ENCODE peak calls at places on chromosomes 13 and 19, in five cellular contexts. One of them, this sample, is unnamed.

GRCh38 chr13:109517516-109517915 is 268.9 kb downstream of the IRS2 start:
- DNase-seq in pancreas: no peak
- DNase-seq in left lung: no peak
- DNase-seq in foreskin fibroblast: peak
- DNase-seq in IMR-90: no peak
- DNase-seq in this sample: no peak

GRCh38 chr13:66530686-66531085 is 699.5 kb downstream of the PCDH9 start:
- DNase-seq in pancreas: no peak
- DNase-seq in left lung: no peak
- DNase-seq in foreskin fibroblast: no peak
- DNase-seq in IMR-90: no peak
- DNase-seq in this sample: no peak

GRCh38 chr13:42312817-42313431 is 41.0 kb downstream of the AKAP11 start:
- DNase-seq in pancreas: no peak
- DNase-seq in left lung: no peak
- DNase-seq in foreskin fibroblast: no peak
- DNase-seq in IMR-90: no peak
- DNase-seq in this sample: no peak

GRCh38 chr19:12792853-12793289 is 1.6 kb downstream of the JUNB start:
- DNase-seq in pancreas: no peak
- DNase-seq in left lung: no peak
- DNase-seq in foreskin fibroblast: no peak
- DNase-seq in IMR-90: no peak
- DNase-seq in this sample: no peak

GRCh38 chr13:95140502-95140901 is 160.7 kb downstream of the ABCC4 start:
- DNase-seq in pancreas: no peak
- DNase-seq in left lung: no peak
- DNase-seq in foreskin fibroblast: no peak
- DNase-seq in IMR-90: no peak
- DNase-seq in this sample: no peak

GRCh38 chr13:67075239-67075638 is 154.9 kb downstream of the PCDH9 start:
- DNase-seq in pancreas: no peak
- DNase-seq in left lung: no peak
- DNase-seq in foreskin fibroblast: peak
- DNase-seq in IMR-90: peak
- DNase-seq in this sample: no peak

GRCh38 chr13:36244990-36245389 is 30.6 kb upstream of the SOHLH2 start:
- DNase-seq in pancreas: no peak
- DNase-seq in left lung: no peak
- DNase-seq in foreskin fibroblast: no peak
- DNase-seq in IMR-90: no peak
- DNase-seq in this sample: no peak

GRCh38 chr13:30607908-30608307 is 9.8 kb upstream of the USPL1 start:
- DNase-seq in pancreas: no peak
- DNase-seq in left lung: no peak
- DNase-seq in foreskin fibroblast: no peak
- DNase-seq in IMR-90: no peak
- DNase-seq in this sample: no peak

GRCh38 chr13:100197591-100198365 is 108.9 kb downstream of the PCCA start:
- DNase-seq in pancreas: peak
- DNase-seq in left lung: no peak
- DNase-seq in foreskin fibroblast: no peak
- DNase-seq in IMR-90: no peak
- DNase-seq in this sample: no peak

GRCh38 chr19:40191836-40192646 is 815 bp downstream of the MAP3K10 start:
- DNase-seq in pancreas: no peak
- DNase-seq in left lung: peak
- DNase-seq in foreskin fibroblast: peak
- DNase-seq in IMR-90: peak
- DNase-seq in this sample: no peak

GRCh38 chr13:92221916-92222315 is 823.5 kb downstream of the GPC5 start:
- DNase-seq in pancreas: no peak
- DNase-seq in left lung: no peak
- DNase-seq in foreskin fibroblast: no peak
- DNase-seq in IMR-90: no peak
- DNase-seq in this sample: no peak

GRCh38 chr13:52664269-52664668 is 11.6 kb downstream of the SUGT1 start:
- DNase-seq in pancreas: no peak
- DNase-seq in left lung: no peak
- DNase-seq in foreskin fibroblast: no peak
- DNase-seq in IMR-90: no peak
- DNase-seq in this sample: no peak

GRCh38 chr13:52669677-52670076 is 17.0 kb downstream of the SUGT1 start:
- DNase-seq in pancreas: no peak
- DNase-seq in left lung: no peak
- DNase-seq in foreskin fibroblast: no peak
- DNase-seq in IMR-90: no peak
- DNase-seq in this sample: no peak

GRCh38 chr13:52670726-52671125 is 18.1 kb downstream of the SUGT1 start:
- DNase-seq in pancreas: no peak
- DNase-seq in left lung: no peak
- DNase-seq in foreskin fibroblast: no peak
- DNase-seq in IMR-90: no peak
- DNase-seq in this sample: no peak

GRCh38 chr13:52659340-52659739 is 6.7 kb downstream of the SUGT1 start:
- DNase-seq in pancreas: no peak
- DNase-seq in left lung: no peak
- DNase-seq in foreskin fibroblast: no peak
- DNase-seq in IMR-90: no peak
- DNase-seq in this sample: no peak

DNA sequence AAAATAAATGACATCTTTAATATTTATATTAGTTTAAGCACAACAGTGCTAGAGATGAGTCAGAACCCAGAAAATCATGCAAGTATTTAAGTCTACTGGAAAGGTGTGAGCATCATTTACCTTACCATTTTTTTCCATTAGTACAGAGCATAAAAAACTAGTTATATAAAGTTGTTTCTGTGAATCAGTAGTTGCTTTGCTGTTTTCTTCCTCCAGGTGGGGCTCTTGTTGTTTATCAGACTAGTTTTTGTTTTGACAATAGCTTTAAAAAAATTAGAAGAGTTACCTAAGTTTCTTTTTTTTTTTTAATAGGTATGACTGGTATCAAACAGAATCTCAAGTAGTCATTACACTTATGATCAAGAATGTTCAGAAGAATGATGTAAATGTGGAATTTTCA is 12.7 kb downstream of the SUGT1 start:
- DNase-seq in pancreas: no peak
- DNase-seq in left lung: no peak
- DNase-seq in foreskin fibroblast: peak
- DNase-seq in IMR-90: peak
- DNase-seq in this sample: no peak
- TF ChIP-seq CTCF in pancreas: no peak
- TF ChIP-seq CTCF in left lung: peak
- TF ChIP-seq CTCF in foreskin fibroblast: peak
- TF ChIP-seq CTCF in IMR-90: peak
- TF ChIP-seq CTCF in this sample: peak

DNA sequence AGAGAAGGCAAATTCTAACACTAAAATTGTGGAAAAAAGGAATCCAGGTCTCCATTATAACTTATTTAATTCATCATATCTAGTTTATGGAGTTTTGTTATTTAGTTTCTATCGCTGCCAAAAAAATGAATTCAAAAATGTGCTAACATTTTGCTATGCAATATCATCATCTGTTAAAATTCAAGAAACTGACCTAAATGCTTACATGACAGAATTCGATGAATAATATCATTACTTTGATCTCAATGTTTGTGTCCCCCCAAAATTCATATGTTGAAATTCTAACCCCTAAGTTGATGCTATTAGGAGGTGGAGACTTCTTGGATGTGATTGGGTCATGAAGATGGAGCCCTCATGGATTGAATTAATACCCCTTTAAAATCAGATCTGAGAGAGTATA is 775.0 kb downstream of the PCDH17 start:
- DNase-seq in pancreas: no peak
- DNase-seq in left lung: no peak
- DNase-seq in foreskin fibroblast: no peak
- DNase-seq in IMR-90: no peak
- DNase-seq in this sample: no peak
- H3K4me3 ChIP-seq in pancreas: no peak
- H3K4me3 ChIP-seq in left lung: no peak
- H3K4me3 ChIP-seq in foreskin fibroblast: no peak
- H3K4me3 ChIP-seq in IMR-90: no peak
- H3K4me3 ChIP-seq in this sample: no peak

DNA sequence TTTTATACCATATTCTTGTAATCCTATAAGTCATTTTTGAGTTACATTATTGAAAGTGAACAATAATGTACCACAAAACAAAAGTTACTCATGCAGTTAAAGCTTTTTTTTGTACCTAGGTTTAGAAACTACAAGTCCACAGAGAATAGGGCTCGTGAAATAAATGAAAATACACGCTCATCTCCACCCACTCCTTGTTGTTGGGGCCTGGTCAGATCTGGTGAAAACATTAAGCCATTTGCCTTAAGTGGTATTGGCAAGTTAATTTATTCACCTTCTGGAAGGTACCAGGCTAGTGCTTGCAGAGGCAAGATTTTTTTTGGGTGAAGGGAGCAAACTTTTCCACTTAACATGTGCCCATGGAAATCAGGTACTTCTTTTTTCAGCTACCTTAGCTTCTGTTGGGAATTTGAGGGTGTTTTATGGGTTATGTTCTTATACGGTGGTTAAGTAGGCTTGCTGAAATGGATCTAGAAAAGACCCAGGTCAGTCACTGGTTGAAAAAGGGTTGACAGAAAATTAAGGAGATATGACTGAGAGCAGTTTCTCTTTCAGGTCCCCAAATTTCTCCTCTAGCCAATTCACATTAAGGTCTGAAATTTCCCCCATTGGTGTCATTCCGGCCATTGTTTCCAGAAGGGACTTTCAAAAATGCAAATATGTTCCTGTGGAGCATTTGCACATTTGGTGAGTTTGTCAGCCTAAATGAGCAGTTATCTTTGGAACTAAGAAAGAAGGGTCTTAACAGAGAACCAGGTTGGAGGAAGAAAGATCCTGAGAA is 143.3 kb downstream of the KCNRG start:
- DNase-seq in pancreas: no peak
- DNase-seq in left lung: no peak
- DNase-seq in foreskin fibroblast: no peak
- DNase-seq in IMR-90: no peak
- DNase-seq in this sample: no peak
- TF ChIP-seq CTCF in pancreas: no peak
- TF ChIP-seq CTCF in left lung: no peak
- TF ChIP-seq CTCF in foreskin fibroblast: no peak
- TF ChIP-seq CTCF in IMR-90: no peak
- TF ChIP-seq CTCF in this sample: no peak

GRCh38 chr13:103006706-103007426 is 59.4 kb downstream of the SLC10A2 start:
- DNase-seq in pancreas: no peak
- DNase-seq in left lung: no peak
- DNase-seq in foreskin fibroblast: peak
- DNase-seq in IMR-90: no peak
- DNase-seq in this sample: no peak
- H3K4me3 ChIP-seq in pancreas: no peak
- H3K4me3 ChIP-seq in left lung: no peak
- H3K4me3 ChIP-seq in foreskin fibroblast: no peak
- H3K4me3 ChIP-seq in IMR-90: no peak
- H3K4me3 ChIP-seq in this sample: no peak

DNA sequence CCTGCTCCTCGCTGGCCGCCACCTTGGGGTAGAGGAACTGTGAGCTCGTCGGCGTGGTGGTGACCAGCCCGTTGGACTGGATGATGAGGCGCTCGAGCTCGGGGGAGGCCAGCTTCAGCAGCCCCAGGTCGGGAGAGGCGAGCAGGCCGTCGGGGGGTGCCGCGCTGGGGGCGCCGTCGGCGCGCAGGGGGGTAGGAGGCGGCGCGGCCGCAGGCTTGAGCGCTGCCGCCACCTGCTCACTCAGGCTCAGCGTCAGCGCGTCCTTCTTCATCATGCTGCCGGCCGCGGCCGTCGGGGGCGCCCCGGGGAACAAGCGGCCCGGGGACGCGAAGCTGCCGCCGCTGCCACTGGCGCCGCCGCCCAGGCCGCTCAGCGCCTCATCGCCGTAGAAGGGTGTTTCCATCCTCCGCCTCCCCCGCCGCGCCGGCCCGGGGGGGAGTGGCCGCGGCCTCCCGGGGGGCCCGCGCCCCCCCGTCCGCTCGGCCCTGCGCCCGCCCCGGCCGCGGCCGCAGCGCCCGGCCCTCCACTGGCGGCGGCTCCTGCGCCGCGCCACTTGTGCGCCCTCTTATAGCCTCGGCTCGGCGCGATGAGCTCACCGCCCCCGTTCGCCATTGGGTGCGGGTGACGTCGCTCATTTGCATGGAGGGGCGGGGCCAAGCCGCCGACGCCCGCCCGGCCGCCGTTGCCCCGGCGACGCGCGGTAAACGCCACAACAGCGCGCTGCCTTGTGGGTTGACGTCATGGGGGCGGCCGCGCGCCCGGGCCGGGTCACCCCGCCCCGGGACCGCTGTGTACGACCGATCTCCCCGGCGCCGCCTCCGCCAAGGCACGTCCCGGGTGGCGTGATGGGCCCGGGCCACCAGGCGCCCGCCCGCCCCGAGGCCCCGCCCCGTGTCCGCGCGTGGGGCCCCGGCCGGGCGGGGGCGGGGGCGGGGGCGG is at the start of gene JUND:
- DNase-seq in pancreas: peak
- DNase-seq in left lung: peak
- DNase-seq in foreskin fibroblast: peak
- DNase-seq in IMR-90: peak
- DNase-seq in this sample: peak
- TF ChIP-seq CTCF in pancreas: no peak
- TF ChIP-seq CTCF in left lung: no peak
- TF ChIP-seq CTCF in foreskin fibroblast: no peak
- TF ChIP-seq CTCF in IMR-90: peak
- TF ChIP-seq CTCF in this sample: no peak